ENCODE peak calls at places on chromosome 22, in nine cellular contexts. M is germinal center; F is H1; K is head of caudate nucleus; R is iPS DF 6.9; Q is EH; A is psoas muscle; Z is stimulated activated CD8-positive, alpha-beta memory T cell treated with anti-CD3 and anti-CD28 coated beads, Interleukin-4, amount 100 ng/mL, for 1 hour; E is HTR-8/SVneo. H is an unnamed sample.

GRCh38 chr22:40420341-40421081 is 50.1 kb downstream of the SGSM3 start:
- DNase-seq in Z (no peak), E (no peak), R (no peak), F (no peak), A (peak; percentile 47), Q (no peak), M (no peak), K (no peak), H (no peak)

GRCh38 chr22:31630331-31631329 is 31.4 kb downstream of the PISD start:
- DNase-seq in M (peak; percentile 97), A (peak; percentile 87), R (no peak), F (peak; percentile 88), Q (peak; percentile 85), K (peak; percentile 82), E (peak; percentile 73), Z (peak; percentile 67), H (peak; percentile 80)

GRCh38 chr22:28955817-28956216 is 72.4 kb downstream of the ZNRF3 start:
- DNase-seq in K (no peak), R (no peak), A (no peak), F (no peak), M (no peak), Z (peak; percentile 44), E (no peak), Q (no peak), H (no peak)

GRCh38 chr22:20503816-20504215 is 3.6 kb upstream of the MED15 start:
- DNase-seq in E (no peak), Q (peak; percentile 67), A (no peak), R (no peak), M (no peak), F (no peak), K (no peak), Z (no peak), H (no peak)

GRCh38 chr22:39253427-39254070 is 8.8 kb upstream of the PDGFB start:
- DNase-seq in R (no peak), E (peak; percentile 77), Z (no peak), F (no peak), Q (peak; percentile 85), A (peak; percentile 87), M (no peak), K (no peak), H (peak; percentile 83)

GRCh38 chr22:40524392-40525249 is 111.9 kb downstream of the MRTFA start:
- DNase-seq in R (no peak), E (no peak), Q (peak; percentile 53), M (no peak), F (no peak), Z (no peak), A (no peak), K (no peak), H (peak; percentile 76)

GRCh38 chr22:38212442-38212841 is 10.6 kb downstream of the MAFF start:
- DNase-seq in Q (no peak), E (no peak), K (no peak), F (no peak), Z (no peak), M (no peak), A (no peak), R (no peak), H (no peak)

GRCh38 chr22:24186352-24186740 is 5.1 kb downstream of the SUSD2 start:
- DNase-seq in K (no peak), M (no peak), Q (no peak), E (no peak), Z (no peak), F (no peak), R (no peak), A (peak; percentile 37), H (no peak)

GRCh38 chr22:40666151-40666848 is 13.0 kb upstream of the MCHR1 start:
- DNase-seq in R (no peak), Z (no peak), K (no peak), E (no peak), Q (peak; percentile 97), F (no peak), M (no peak), A (no peak), H (peak; percentile 92)

GRCh38 chr22:27992294-27993165 is 73.5 kb upstream of the PITPNB start:
- DNase-seq in K (no peak), M (no peak), A (no peak), Z (no peak), R (no peak), E (no peak), F (no peak), Q (no peak), H (no peak)

GRCh38 chr22:36443198-36443770 is 38.2 kb downstream of the TXN2 start:
- DNase-seq in F (no peak), R (no peak), K (no peak), Q (peak; percentile 61), M (no peak), E (no peak), A (no peak), Z (no peak), H (no peak)

GRCh38 chr22:42388130-42388797 is 43.9 kb downstream of the NFAM1 start:
- DNase-seq in R (no peak), E (no peak), F (no peak), K (peak; percentile 81), A (no peak), M (no peak), Z (no peak), Q (peak; percentile 18), H (no peak)

GRCh38 chr22:48302657-48303359 is 1524.9 kb downstream of the BRD1 start:
- DNase-seq in Q (no peak), Z (no peak), K (no peak), M (no peak), F (no peak), R (no peak), A (no peak), E (no peak), H (no peak)

GRCh38 chr22:38316340-38317236 is 645 bp downstream of the CSNK1E start:
- DNase-seq in Q (peak; percentile 68), K (peak; percentile 88), F (peak; percentile 66), E (no peak), A (peak; percentile 85), M (peak; percentile 70), Z (no peak), R (no peak), H (peak; percentile 60)

GRCh38 chr22:35614404-35614803 is 2.7 kb downstream of the MB start:
- DNase-seq in A (no peak), E (no peak), R (no peak), M (no peak), K (no peak), Z (no peak), Q (no peak), F (no peak), H (no peak)

GRCh38 chr22:45818130-45819085 is 146.8 kb downstream of the ATXN10 start:
- DNase-seq in F (no peak), E (no peak), Z (no peak), K (peak; percentile 60), A (peak; percentile 77), R (no peak), M (no peak), Q (peak; percentile 19), H (no peak)

GRCh38 chr22:47139790-47140119 is 377.3 kb downstream of the TBC1D22A start:
- DNase-seq in R (no peak), Z (no peak), A (no peak), E (no peak), K (no peak), M (no peak), Q (no peak), F (no peak), H (no peak)

GRCh38 chr22:37433786-37434185 is 6.5 kb upstream of the ELFN2 start:
- DNase-seq in R (no peak), E (no peak), Q (no peak), M (no peak), Z (no peak), F (no peak), K (no peak), A (no peak), H (no peak)

GRCh38 chr22:16608931-16609330 is 16.3 kb upstream of the CCT8L2 start:
- DNase-seq in Z (no peak), F (no peak), Q (no peak), M (no peak), A (no peak), R (no peak), E (no peak), K (no peak), H (no peak)

GRCh38 chr22:22022255-22022840 is 39.8 kb upstream of the TOP3B start:
- DNase-seq in K (no peak), F (no peak), M (no peak), A (no peak), Q (no peak), R (no peak), Z (no peak), E (no peak), H (no peak)

GRCh38 chr22:19879996-19880785 is 25.5 kb upstream of the GNB1L start:
- DNase-seq in A (no peak), Z (no peak), M (no peak), Q (no peak), F (peak; percentile 51), R (no peak), K (peak; percentile 12), E (no peak), H (no peak)

GRCh38 chr22:19117111-19117512 is 5.1 kb downstream of the DGCR2 start:
- DNase-seq in Q (no peak), M (no peak), K (no peak), A (no peak), F (no peak), R (no peak), E (no peak), Z (no peak), H (no peak)

GRCh38 chr22:35977136-35977535 is 51.5 kb downstream of the RBFOX2 start:
- DNase-seq in F (no peak), M (no peak), K (no peak), R (no peak), A (no peak), Z (no peak), Q (peak; percentile 88), E (no peak), H (peak; percentile 74)

GRCh38 chr22:37610480-37611148 is 2.0 kb downstream of the GGA1 start:
- DNase-seq in F (no peak), E (no peak), A (no peak), R (no peak), M (peak; percentile 2), Q (no peak), Z (no peak), K (no peak), H (no peak)

GRCh38 chr22:30575011-30575671 is 676 bp upstream of the GAL3ST1 start:
- DNase-seq in K (peak; percentile 76), A (peak; percentile 48), R (no peak), F (no peak), M (no peak), E (no peak), Q (peak; percentile 67), Z (no peak), H (peak; percentile 74)

GRCh38 chr22:26656896-26657851 is at the start of gene MIAT:
- DNase-seq in E (no peak), Q (no peak), Z (peak; percentile 52), R (no peak), F (peak; percentile 87), M (peak; percentile 63), A (peak; percentile 60), K (peak; percentile 71), H (no peak)

GRCh38 chr22:26398741-26399153 is 30.3 kb upstream of the ASPHD2 start:
- DNase-seq in E (peak; percentile 41), R (no peak), K (peak; percentile 76), F (peak; percentile 62), A (peak; percentile 57), M (peak; percentile 58), Z (peak; percentile 29), Q (peak; percentile 82), H (peak; percentile 91)

GRCh38 chr22:43397766-43398165 is 14.0 kb upstream of the MPPED1 start:
- DNase-seq in R (no peak), E (no peak), K (no peak), Z (no peak), A (no peak), Q (no peak), M (no peak), F (no peak), H (no peak)

H was measured in cardiac fibroblast.